ENCODE peak calls at places on chromosomes 12 and 14, in six cellular contexts. O is AG08396, L is K562, Q is HS-5, T is Right ventricle myocardium inferior, W is HT1080. H is an unnamed sample.

GRCh38 chr12:109621271-109621671 is 47.7 kb downstream of the MVK start:
- DNase-seq in W (no peak), T (no peak), L (no peak), Q (no peak), O (no peak), H (no peak)

GRCh38 chr12:82359115-82359478 is 768 bp downstream of the METTL25 start:
- DNase-seq in O (no peak), L (no peak), T (peak), Q (no peak), W (peak), H (peak)

GRCh38 chr12:42605685-42606084 is 16.1 kb upstream of the PRICKLE1 start:
- DNase-seq in Q (no peak), O (no peak), L (no peak), W (no peak), T (no peak), H (no peak)

GRCh38 chr14:61472801-61473376 is 151.5 kb downstream of the PRKCH start:
- DNase-seq in L (no peak), T (no peak), W (peak), Q (no peak), O (no peak), H (no peak)

GRCh38 chr14:94338023-94338422 is 14.9 kb upstream of the SERPINA6 start:
- DNase-seq in Q (no peak), O (no peak), W (no peak), T (no peak), L (no peak), H (no peak)

GRCh38 chr14:22478247-22478646 is 110.8 kb downstream of the DAD1 start:
- DNase-seq in O (no peak), L (no peak), W (no peak), T (no peak), Q (no peak), H (no peak)

GRCh38 chr12:24191117-24191516 is 241.6 kb upstream of the SOX5 start:
- DNase-seq in W (no peak), O (no peak), L (no peak), T (no peak), Q (no peak), H (no peak)

GRCh38 chr12:121248611-121249010 is 38.7 kb downstream of the P2RX4 start:
- DNase-seq in L (no peak), Q (no peak), T (no peak), O (no peak), W (no peak), H (no peak)

GRCh38 chr12:47742253-47742825 is 16.3 kb downstream of the RAPGEF3 start:
- DNase-seq in L (peak), O (peak), T (no peak), Q (no peak), W (peak), H (peak)

GRCh38 chr12:100401660-100402059 is 44.8 kb downstream of the SLC17A8 start:
- DNase-seq in W (peak), Q (peak), T (no peak), L (no peak), O (no peak), H (no peak)

GRCh38 chr12:115132145-115132544 is 448.2 kb upstream of the TBX3 start:
- DNase-seq in W (peak), T (no peak), O (peak), L (no peak), Q (no peak), H (no peak)

GRCh38 chr12:69755302-69755701 is 16.6 kb downstream of the RAB3IP start:
- DNase-seq in O (no peak), Q (no peak), L (no peak), W (no peak), T (no peak), H (no peak)

GRCh38 chr14:102928412-102929348 is 6.2 kb downstream of the AMN start:
- DNase-seq in O (peak), T (no peak), L (no peak), W (no peak), Q (no peak), H (peak)

GRCh38 chr12:95633049-95633545 is 81.8 kb upstream of the USP44 start:
- DNase-seq in W (peak), L (no peak), T (no peak), O (peak), Q (peak), H (peak)

GRCh38 chr12:57889541-57889989 is 43.0 kb upstream of the CTDSP2 start:
- DNase-seq in T (peak), W (no peak), O (peak), Q (no peak), L (no peak), H (peak)

GRCh38 chr12:14854586-14855163 is 11.3 kb upstream of the ART4 start:
- DNase-seq in T (no peak), O (peak), W (no peak), L (no peak), Q (no peak), H (peak)

GRCh38 chr14:99881011-99881410 is 87.8 kb downstream of the EML1 start:
- DNase-seq in L (no peak), W (no peak), Q (no peak), O (no peak), T (no peak), H (peak)

GRCh38 chr12:356276-356988 is 32.7 kb downstream of the KDM5A start:
- DNase-seq in Q (peak), L (no peak), T (no peak), W (no peak), O (no peak), H (no peak)

GRCh38 chr12:94561943-94562411 is 88.4 kb downstream of the TMCC3 start:
- DNase-seq in T (no peak), O (no peak), W (no peak), L (no peak), Q (no peak), H (no peak)

GRCh38 chr14:46574236-46574970 is 77.2 kb downstream of the RPL10L start:
- DNase-seq in Q (peak), T (no peak), W (peak), O (no peak), L (no peak), H (no peak)

GRCh38 chr12:110367209-110367864 is 36.2 kb downstream of the ANAPC7 start:
- DNase-seq in W (no peak), O (peak), Q (no peak), L (no peak), T (no peak), H (no peak)